ENCODE peak calls at places on chromosomes 1 and 21, in eight cellular contexts. H, B, W, Y, L, E, F and K are unnamed samples.

GRCh38 chr1:241063281-241063680 is 293.7 kb downstream of the RGS7 start:
- DNase-seq in W (no peak), H (no peak), B (no peak), Y (no peak), L (no peak), F (no peak), E (no peak), K (no peak)

GRCh38 chr1:229430761-229431269 is 3.1 kb downstream of the ACTA1 start:
- DNase-seq in B (peak), W (no peak), F (peak), E (peak), Y (peak), L (no peak), H (no peak), K (no peak)

GRCh38 chr1:213120961-213121360 is 69.9 kb downstream of the RPS6KC1 start:
- DNase-seq in L (no peak), W (no peak), B (no peak), F (no peak), Y (no peak), H (no peak), E (no peak), K (no peak)

GRCh38 chr1:230012093-230012393 is 55.0 kb upstream of the GALNT2 start:
- DNase-seq in F (no peak), L (no peak), B (no peak), Y (no peak), E (no peak), H (no peak), W (no peak), K (no peak)

GRCh38 chr1:5744911-5745431 is 247.3 kb downstream of the NPHP4 start:
- DNase-seq in W (no peak), E (peak), Y (no peak), H (no peak), L (no peak), B (no peak), F (peak), K (no peak)

GRCh38 chr1:78728359-78728758 is 78.7 kb downstream of the IFI44 start:
- DNase-seq in B (no peak), Y (no peak), F (no peak), W (no peak), L (no peak), E (no peak), H (no peak), K (no peak)

GRCh38 chr1:51750729-51751128 is 127.8 kb downstream of the NRDC start:
- DNase-seq in B (peak), F (no peak), H (peak), W (no peak), Y (no peak), L (no peak), E (peak), K (peak)

GRCh38 chr1:228986093-228986904 is 251.0 kb downstream of the RHOU start:
- DNase-seq in E (no peak), Y (no peak), L (no peak), F (no peak), H (no peak), W (no peak), B (peak), K (no peak)

GRCh38 chr1:15579683-15580047 is 5.2 kb downstream of the AGMAT start:
- DNase-seq in F (no peak), Y (no peak), B (no peak), H (no peak), W (no peak), E (no peak), L (no peak), K (no peak)

GRCh38 chr1:212667223-212668139 is 32.2 kb downstream of the BATF3 start:
- DNase-seq in E (peak), B (peak), L (peak), Y (no peak), W (peak), H (peak), F (peak), K (peak)

GRCh38 chr1:221712198-221712684 is 29.6 kb downstream of the DUSP10 start:
- DNase-seq in F (no peak), W (peak), H (peak), E (peak), Y (no peak), B (peak), L (peak), K (peak)

GRCh38 chr1:228249508-228250305 is 41.9 kb downstream of the OBSCN start:
- DNase-seq in F (no peak), H (no peak), E (no peak), Y (no peak), B (no peak), W (no peak), L (no peak), K (no peak)

GRCh38 chr1:9404541-9404940 is 111.8 kb downstream of the SPSB1 start:
- DNase-seq in W (no peak), B (no peak), L (no peak), Y (no peak), E (no peak), H (no peak), F (no peak), K (no peak)
- TF ChIP-seq CTCF in W (no peak), B (no peak), L (no peak), Y (no peak), E (no peak), H (no peak), F (no peak), K (no peak)

DNA sequence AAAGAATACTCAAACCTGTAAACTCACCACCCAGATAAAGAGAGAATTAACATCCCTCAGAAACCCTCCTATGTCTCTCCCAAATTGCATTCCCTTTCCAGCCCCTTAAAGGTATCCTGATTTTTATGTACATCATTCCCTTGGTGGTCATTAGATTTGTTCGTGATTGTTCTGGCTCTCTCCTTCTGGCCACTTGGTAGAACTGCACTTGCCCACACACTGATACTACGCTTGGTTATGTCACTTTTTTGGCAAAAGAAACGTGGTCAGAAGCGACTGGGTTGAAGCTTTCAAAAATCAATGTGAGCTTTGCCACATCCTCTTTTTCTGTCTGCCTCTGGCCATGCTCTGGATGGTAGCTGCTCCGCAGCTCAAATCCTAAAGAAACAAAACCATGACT is 76.3 kb downstream of the KRTAP19-8 start:
- DNase-seq in E (no peak), F (peak), H (no peak), W (no peak), L (no peak), B (no peak), Y (no peak), K (no peak)
- TF ChIP-seq CTCF in E (no peak), F (peak), H (no peak), W (no peak), L (no peak), B (no peak), Y (peak), K (no peak)

GRCh38 chr21:29091032-29091431 is 17.6 kb upstream of the CCT8 start:
- DNase-seq in Y (no peak), F (no peak), W (peak), E (peak), B (peak), L (peak), H (peak), K (peak)

GRCh38 chr21:29096619-29097018 is 23.2 kb upstream of the CCT8 start:
- DNase-seq in Y (no peak), L (no peak), W (no peak), F (no peak), H (no peak), E (no peak), B (no peak), K (no peak)

GRCh38 chr21:29095203-29095602 is 21.8 kb upstream of the CCT8 start:
- DNase-seq in H (no peak), B (no peak), Y (no peak), W (no peak), E (no peak), L (no peak), F (no peak), K (no peak)

GRCh38 chr21:29098156-29098555 is 24.7 kb upstream of the CCT8 start:
- DNase-seq in Y (no peak), E (no peak), W (no peak), L (no peak), B (no peak), F (no peak), H (no peak), K (no peak)

DNA sequence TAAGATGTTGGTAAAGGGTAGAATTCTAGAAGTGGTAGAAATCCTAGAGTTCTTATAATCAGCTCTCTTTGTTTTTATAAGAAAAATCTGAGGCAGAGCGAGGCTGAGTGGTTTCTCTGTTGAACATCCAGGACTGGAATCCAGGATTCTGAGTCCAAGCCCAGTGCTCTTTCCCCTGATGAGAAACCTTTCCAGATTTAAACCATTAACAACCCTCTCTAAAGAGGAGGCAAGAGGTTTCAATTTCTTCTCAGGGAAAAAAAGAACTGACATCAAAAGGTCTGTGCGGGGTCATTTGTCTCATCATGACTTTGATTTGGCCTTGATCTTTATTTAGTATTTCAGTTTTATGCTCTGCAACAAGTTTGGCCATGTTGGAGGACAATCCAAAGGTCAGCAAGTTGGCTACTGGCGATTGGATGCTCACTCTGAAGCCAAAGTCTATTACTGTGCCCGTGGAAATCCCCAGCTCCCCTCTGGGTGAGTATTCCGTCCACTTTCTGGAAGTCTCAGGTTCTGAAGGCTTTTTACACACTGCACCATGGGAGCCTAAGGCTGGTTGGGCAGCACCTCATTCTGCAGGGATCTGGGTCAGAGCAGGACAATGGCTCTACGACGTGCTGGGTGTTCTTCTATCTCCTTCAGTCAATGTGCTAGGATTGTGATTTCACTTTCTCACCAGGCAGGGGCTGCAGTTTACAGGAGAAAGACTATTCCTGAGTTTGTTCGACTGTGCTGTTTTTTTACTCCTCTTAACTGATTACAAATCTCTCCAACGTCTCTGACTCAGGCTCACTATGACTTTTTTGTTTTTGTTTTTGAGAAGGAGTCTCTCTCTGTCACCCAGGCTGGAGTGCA is 18.9 kb upstream of the CCT8 start:
- DNase-seq in H (peak), L (no peak), B (peak), W (no peak), F (no peak), Y (no peak), E (peak), K (peak)
- TF ChIP-seq CTCF in H (no peak), L (no peak), B (peak), W (no peak), F (no peak), Y (no peak), E (peak), K (peak)

DNA sequence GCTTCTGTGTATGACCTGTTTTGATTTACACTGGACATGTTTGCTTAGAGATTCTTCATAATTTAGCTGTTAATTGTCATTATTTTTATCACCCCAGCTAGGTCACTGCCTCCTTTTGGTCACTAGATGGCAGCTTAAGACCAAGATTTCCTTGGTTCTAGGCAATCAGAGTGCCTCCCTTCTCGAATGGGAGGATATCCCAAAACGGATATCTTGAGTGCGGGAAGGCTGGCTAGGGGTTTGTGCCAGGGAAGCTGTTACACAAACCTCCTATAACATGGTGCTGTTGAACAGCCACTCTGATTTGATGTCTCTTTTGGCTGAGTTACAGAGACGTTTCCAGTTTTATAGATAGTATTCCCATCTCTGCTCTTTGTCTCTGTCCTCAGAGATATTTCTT is 283.5 kb downstream of the S1PR1 start:
- DNase-seq in H (peak), Y (no peak), W (peak), E (peak), L (peak), B (peak), F (peak), K (peak)
- TF ChIP-seq CTCF in H (peak), Y (peak), W (peak), E (peak), L (peak), B (peak), F (peak), K (peak)

GRCh38 chr21:42679319-42679981 is 26.0 kb downstream of the PDE9A start:
- DNase-seq in Y (no peak), B (no peak), W (no peak), L (no peak), H (no peak), E (no peak), F (no peak), K (no peak)
- TF ChIP-seq CTCF in Y (no peak), B (no peak), W (no peak), L (no peak), H (no peak), E (no peak), F (peak), K (no peak)